ENCODE peak calls at places on chromosomes 3 and 15, in eight cellular contexts. N is CD8-positive, alpha-beta memory T cell; D is stomach; O is lower lobe of right lung; I is aorta; X is GM12865; G is cardiac muscle cell; L is kidney epithelial cell. Z is an unnamed sample.
A peak's percentile ranks its signal among the peaks of the same experiment; 100 is the strongest.

GRCh38 chr3:24139463-24140412 is 194.7 kb downstream of the NR1D2 start:
- DNase-seq in L (no peak), D (no peak), N (no peak), O (no peak), X (no peak), I (no peak), G (no peak), Z (no peak)

GRCh38 chr3:176521531-176522175 is 675.6 kb downstream of the TBL1XR1 start:
- DNase-seq in X (no peak), G (peak; percentile 29), I (no peak), N (no peak), O (no peak), L (no peak), D (no peak), Z (no peak)

GRCh38 chr15:59266015-59266414 is 59.4 kb downstream of the LDHAL6B start:
- DNase-seq in G (no peak), N (no peak), X (no peak), O (no peak), D (no peak), L (no peak), I (no peak), Z (no peak)

GRCh38 chr3:160133757-160134156 is 91.5 kb upstream of the C3orf80 start:
- DNase-seq in O (no peak), D (no peak), G (no peak), L (no peak), X (no peak), N (no peak), I (no peak), Z (no peak)

GRCh38 chr15:85702321-85703230 is 92.1 kb downstream of the KLHL25 start:
- DNase-seq in I (no peak), L (no peak), G (peak; percentile 89), D (no peak), X (peak; percentile 71), N (peak; percentile 18), O (no peak), Z (no peak)

GRCh38 chr15:27707216-27707710 is 391.9 kb downstream of the OCA2 start:
- DNase-seq in N (no peak), G (no peak), D (no peak), O (no peak), L (no peak), I (no peak), X (no peak), Z (no peak)

GRCh38 chr15:51731549-51732267 is 5.7 kb downstream of the LYSMD2 start:
- DNase-seq in D (peak; percentile 39), X (peak; percentile 91), L (no peak), G (peak; percentile 82), O (no peak), N (peak; percentile 65), I (no peak), Z (no peak)

GRCh38 chr3:52841981-52842340 is 7.1 kb upstream of the MUSTN1 start:
- DNase-seq in L (no peak), O (no peak), X (no peak), D (no peak), I (peak; percentile 66), N (no peak), G (no peak), Z (no peak)

GRCh38 chr15:84604804-84605203 is 4.0 kb downstream of the ZSCAN2 start:
- DNase-seq in D (no peak), O (no peak), I (no peak), L (no peak), N (no peak), X (peak; percentile 78), G (no peak), Z (no peak)

GRCh38 chr3:189249987-189250386 is 78.2 kb downstream of the TPRG1 start:
- DNase-seq in O (no peak), D (no peak), G (no peak), L (no peak), N (no peak), I (no peak), X (no peak), Z (no peak)

DNA sequence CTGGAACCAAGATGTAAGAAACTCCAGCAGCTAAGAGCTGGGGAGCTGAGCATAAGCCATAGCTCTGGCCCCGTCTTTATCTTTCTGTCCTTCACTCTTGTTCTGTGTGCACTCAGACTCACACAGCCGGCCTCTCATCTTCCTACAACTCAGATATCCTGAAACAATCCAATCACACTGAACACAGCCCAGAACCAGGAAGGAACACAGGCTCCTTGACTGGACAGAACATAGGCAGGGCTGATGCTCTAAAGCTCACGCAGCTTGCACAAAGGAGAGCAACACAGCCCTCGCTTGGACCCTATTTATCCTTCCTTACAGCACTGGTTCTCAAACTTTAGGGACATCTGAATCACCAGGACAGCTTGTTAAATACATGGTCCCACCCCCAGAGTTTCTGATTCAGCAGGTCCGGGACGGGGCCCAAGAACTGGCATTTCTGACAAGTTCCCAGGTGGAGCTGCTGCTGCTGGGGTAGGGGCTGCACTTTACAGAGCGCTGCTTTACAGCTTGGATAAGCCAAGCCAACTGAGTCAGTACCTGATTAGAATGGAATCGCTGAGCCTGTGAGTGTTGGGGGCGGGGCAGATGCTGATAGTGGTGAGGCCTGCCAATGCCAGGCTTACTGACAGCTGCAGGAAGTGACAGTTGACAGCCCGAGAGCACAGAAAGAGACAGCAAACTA is 65.1 kb downstream of the MRPL46 start:
- DNase-seq in L (no peak), I (no peak), N (no peak), G (no peak), O (no peak), D (no peak), X (peak; percentile 6), Z (no peak)
- H3K4me3 ChIP-seq in L (no peak overlapping the region), I (no peak overlapping the region), N (no peak overlapping the region), G (no peak overlapping the region), O (no peak overlapping the region), D (no peak overlapping the region), X (no peak overlapping the region), Z (no peak overlapping the region)

DNA sequence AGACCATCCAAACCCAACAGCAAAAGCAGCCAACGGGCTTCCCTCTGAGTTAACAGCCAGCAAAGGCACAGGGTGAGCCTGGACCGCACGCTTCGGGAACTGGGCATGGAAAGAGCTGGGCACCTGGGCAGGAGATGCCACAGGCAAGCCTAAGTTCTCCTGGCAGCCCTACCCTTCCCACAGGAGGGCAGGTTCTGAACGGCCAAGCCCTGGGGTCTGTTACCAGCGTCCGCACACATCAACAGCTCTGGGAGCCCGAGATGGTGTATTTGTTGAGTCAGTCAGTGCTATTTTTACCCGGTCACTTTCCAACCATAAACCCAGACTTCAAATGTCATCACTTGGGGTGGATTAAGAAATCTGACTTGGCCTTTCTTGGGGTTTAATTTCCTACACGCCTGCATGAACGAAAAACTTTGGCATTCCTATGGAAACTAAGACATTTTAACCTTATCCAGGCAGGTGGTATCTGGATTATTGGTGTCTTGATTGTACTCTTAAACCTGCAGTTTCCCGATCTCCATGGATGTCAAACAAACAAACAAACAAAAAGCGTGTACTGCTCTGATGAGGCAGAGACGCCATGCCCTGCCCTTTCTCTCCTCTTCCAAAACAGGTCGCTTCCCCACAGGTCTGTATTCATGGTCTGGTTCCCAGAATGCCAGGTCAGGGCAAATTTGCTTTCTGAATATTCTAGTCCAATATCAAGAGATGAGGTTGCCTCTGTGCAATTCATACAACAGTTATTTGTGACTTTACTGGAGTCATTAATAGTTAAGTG is 99.7 kb downstream of the XXYLT1 start:
- DNase-seq in G (no peak), I (no peak), X (no peak), N (no peak), L (no peak), O (no peak), D (no peak), Z (no peak)
- H3K4me3 ChIP-seq in G (no peak overlapping the region), I (no peak overlapping the region), X (no peak overlapping the region), N (no peak overlapping the region), L (no peak overlapping the region), O (no peak overlapping the region), D (no peak overlapping the region), Z (no peak overlapping the region)

DNA sequence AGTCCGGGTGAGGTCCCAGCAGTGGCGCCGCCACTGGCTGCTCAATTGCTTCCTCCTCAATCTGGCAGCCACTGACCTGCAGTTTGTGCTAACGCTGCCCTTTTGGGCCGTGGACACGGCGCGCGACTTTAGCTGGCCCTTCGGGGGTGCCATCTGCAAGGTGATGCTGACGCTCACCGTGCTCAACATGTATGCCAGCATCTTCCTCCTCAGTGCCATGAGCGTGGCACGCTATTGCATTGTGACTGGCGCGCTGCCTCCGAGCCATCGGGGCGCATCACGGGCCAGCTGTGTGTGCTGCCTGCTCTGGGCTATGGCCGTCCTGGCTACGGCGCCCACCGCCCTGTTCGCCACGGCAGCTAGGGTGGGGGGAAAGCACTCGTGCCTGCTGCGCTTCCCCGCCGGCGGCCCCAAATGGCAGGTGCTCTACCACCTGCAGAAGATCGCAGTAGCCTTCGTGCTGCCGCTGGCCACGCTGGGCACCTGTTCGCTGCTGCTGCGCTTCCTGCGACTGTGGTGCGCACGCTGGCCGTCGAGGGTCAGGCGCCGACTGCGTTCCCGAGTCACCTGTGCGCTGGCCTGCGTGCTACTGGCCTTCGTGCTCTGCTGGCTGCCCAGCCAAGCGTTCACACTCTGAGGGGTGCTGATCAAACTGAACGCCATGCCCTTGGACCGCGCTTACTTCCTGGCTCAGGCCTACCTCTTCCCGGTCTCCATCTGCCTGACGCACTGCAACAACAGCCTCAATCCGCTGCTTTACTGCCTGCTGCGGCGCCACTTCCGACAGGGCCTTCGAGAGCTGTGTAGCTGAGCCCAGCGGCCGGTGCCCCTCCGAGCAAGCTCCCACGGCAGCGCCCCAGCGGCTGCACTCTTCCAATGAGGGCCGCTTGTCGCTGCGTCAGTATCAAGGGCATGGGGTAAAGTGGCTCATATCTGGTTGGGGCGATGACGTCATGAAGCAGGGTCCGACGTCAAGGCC is 20.3 kb upstream of the ADAMTS7 start:
- DNase-seq in X (no peak), I (peak; percentile 72), D (no peak), G (no peak), O (no peak), L (no peak), N (no peak), Z (no peak)
- H3K4me3 ChIP-seq in X (no peak overlapping the region), I (no peak overlapping the region), D (no peak overlapping the region), G (no peak overlapping the region), O (peak overlapping the region; percentile 33), L (no peak overlapping the region), N (no peak overlapping the region), Z (no peak overlapping the region)

GRCh38 chr15:66151809-66152208 is 101.7 kb downstream of the MEGF11 start:
- DNase-seq in N (no peak), D (peak; percentile 34), O (no peak), L (no peak), G (no peak), X (no peak), I (no peak), Z (peak; percentile 51)
- H3K4me3 ChIP-seq in N (no peak overlapping the region), D (no peak overlapping the region), O (no peak overlapping the region), L (no peak overlapping the region), G (no peak overlapping the region), X (no peak overlapping the region), I (no peak overlapping the region), Z (no peak overlapping the region)

DNA sequence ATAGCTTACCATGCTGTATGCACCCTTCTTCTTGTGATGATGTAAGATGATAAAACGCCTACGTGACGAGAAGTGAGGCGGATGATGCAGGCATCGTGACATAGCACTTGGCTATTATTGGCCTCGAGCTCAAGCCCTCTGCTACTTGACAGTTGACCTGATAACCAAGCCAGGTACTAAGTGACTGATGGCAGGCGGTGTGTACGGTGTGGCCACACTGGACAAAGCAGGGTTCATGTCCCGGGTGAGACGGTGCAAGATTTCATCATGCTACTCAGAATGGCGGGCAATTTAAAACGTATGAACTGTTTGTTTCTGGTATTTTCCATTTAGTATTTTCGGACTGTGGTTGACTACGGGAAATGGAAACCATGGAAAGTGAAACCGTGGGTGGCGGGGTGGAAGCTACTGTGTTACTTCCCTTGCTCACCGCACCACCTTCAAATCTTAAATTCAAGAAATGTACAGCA is 57.7 kb downstream of the SLC12A8 start:
- DNase-seq in O (no peak), I (no peak), N (no peak), D (no peak), X (peak; percentile 68), G (no peak), L (no peak), Z (no peak)
- H3K4me3 ChIP-seq in O (no peak overlapping the region), I (no peak overlapping the region), N (no peak overlapping the region), D (no peak overlapping the region), X (no peak overlapping the region), G (no peak overlapping the region), L (no peak overlapping the region), Z (no peak overlapping the region)

GRCh38 chr15:95105229-95105628 is 873.9 kb downstream of the MCTP2 start:
- DNase-seq in I (no peak), L (no peak), G (peak; percentile 6), X (no peak), O (no peak), D (no peak), N (no peak), Z (no peak)
- H3K4me3 ChIP-seq in I (no peak overlapping the region), L (no peak overlapping the region), G (no peak overlapping the region), X (no peak overlapping the region), O (no peak overlapping the region), D (no peak overlapping the region), N (no peak overlapping the region), Z (no peak overlapping the region)

Z was measured in pancreas.